ENCODE peak calls at places on chromosomes 5 and 9, in eight cellular contexts. I is HCT116, U is ovary, B is NB4, R is H54, N is heart left ventricle, W is lower leg skin, Q is gastrocnemius medialis. S is an unnamed sample.

GRCh38 chr9:107306308-107306707 is 23.2 kb downstream of the RAD23B start:
- DNase-seq in W (no peak), N (no peak), U (no peak), B (no peak), I (no peak), R (no peak), Q (no peak), S (no peak)

GRCh38 chr9:124765439-124765835 is 5.7 kb downstream of the NR6A1 start:
- DNase-seq in R (no peak), I (no peak), B (no peak), U (no peak), W (no peak), Q (no peak), N (no peak), S (no peak)

GRCh38 chr5:27140831-27141230 is 102.4 kb upstream of the CDH9 start:
- DNase-seq in W (no peak), B (no peak), R (no peak), I (no peak), Q (no peak), N (no peak), U (no peak), S (no peak)

GRCh38 chr5:40436535-40437237 is 243.0 kb upstream of the PTGER4 start:
- DNase-seq in B (no peak), Q (no peak), R (no peak), N (no peak), U (no peak), W (no peak), I (no peak), S (no peak)

GRCh38 chr9:135083831-135084230 is 3.6 kb upstream of the OLFM1 start:
- DNase-seq in I (no peak), W (no peak), U (peak; percentile 65), Q (no peak), N (no peak), B (no peak), R (no peak), S (no peak)

GRCh38 chr9:36151306-36152210 is 15.0 kb downstream of the GLIPR2 start:
- DNase-seq in U (no peak), R (no peak), W (no peak), N (peak; percentile 69), I (no peak), Q (no peak), B (peak; percentile 93), S (peak; percentile 72)

GRCh38 chr5:84287964-84288363 is 96.7 kb downstream of the EDIL3 start:
- DNase-seq in I (peak; percentile 6), B (peak; percentile 89), R (peak; percentile 36), U (no peak), N (no peak), Q (no peak), W (no peak), S (no peak)

GRCh38 chr9:74674077-74674476 is 176.9 kb downstream of the RORB start:
- DNase-seq in Q (no peak), W (no peak), U (no peak), R (no peak), B (no peak), N (no peak), I (no peak), S (no peak)

GRCh38 chr9:113632776-113633590 is 169.5 kb downstream of the RGS3 start:
- DNase-seq in Q (no peak), R (no peak), W (no peak), I (no peak), B (peak; percentile 32), N (no peak), U (peak; percentile 16), S (no peak)

GRCh38 chr5:181260720-181261319 is at the start of gene TRIM52:
- DNase-seq in I (peak; percentile 89), W (peak; percentile 81), R (peak; percentile 84), Q (peak; percentile 89), N (peak; percentile 93), B (peak; percentile 94), U (peak; percentile 92), S (peak; percentile 77)
- TF ChIP-seq POLR2A in I (peak; percentile 64), W (no peak), R (peak; percentile 97), Q (peak; percentile 96), N (peak; percentile 45), B (peak; percentile 75), U (peak; percentile 86), S (peak; percentile 98)

DNA sequence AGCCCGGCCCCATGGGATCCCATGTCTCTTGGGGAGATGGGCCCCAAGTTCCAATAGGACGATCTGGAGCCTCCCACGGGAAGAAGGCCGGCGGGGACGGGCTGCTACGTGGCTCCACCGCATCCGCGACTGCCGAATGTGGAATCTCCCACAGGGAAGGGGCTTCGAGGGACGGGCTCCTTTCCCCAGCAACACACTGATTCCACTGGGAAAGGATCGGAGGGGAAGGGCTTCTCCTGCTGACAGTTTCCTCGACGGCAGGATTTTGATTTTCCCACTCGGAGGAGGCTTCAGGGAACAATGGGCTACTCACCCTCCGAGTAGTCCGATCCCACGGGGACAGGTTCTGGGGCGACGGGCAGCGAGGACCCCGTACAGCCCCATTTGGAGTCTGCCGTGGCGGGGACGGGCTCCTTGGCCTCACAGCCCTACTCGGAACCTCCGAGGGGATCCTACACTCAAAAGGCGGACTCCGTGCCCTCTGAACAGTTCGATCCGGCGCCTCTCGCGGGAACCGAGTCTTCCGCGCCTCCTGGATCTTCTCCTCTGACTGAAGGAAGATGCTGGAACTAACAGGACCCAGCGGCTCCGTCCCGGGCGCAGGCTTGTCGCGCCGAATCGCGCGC is 1.3 kb downstream of the PROB1 start:
- DNase-seq in W (no peak), N (no peak), B (no peak), I (no peak), R (no peak), U (no peak), Q (no peak), S (no peak)
- TF ChIP-seq POLR2A in W (no peak), N (no peak), B (no peak), I (no peak), R (no peak), U (no peak), Q (no peak), S (peak; percentile 23)

GRCh38 chr5:98774192-98775046 is 956 bp downstream of the RGMB start:
- DNase-seq in R (no peak), N (peak; percentile 50), Q (peak; percentile 69), I (no peak), B (peak; percentile 44), W (peak; percentile 49), U (peak; percentile 72), S (peak; percentile 41)
- TF ChIP-seq POLR2A in R (peak; percentile 5), N (no peak), Q (peak; percentile 64), I (no peak), B (no peak), W (no peak), U (no peak), S (no peak)

GRCh38 chr9:91419222-91420191 is 4.1 kb downstream of the NFIL3 start:
- DNase-seq in N (no peak), I (peak; percentile 90), W (peak; percentile 84), Q (peak; percentile 82), R (peak; percentile 97), B (peak; percentile 96), U (no peak), S (no peak)

GRCh38 chr9:91421022-91421765 is 2.4 kb downstream of the NFIL3 start:
- DNase-seq in U (peak; percentile 69), Q (no peak), N (peak; percentile 39), B (no peak), W (peak; percentile 17), R (no peak), I (no peak), S (no peak)

GRCh38 chr9:91422832-91423711 is 560 bp downstream of the NFIL3 start:
- DNase-seq in U (peak; percentile 80), N (peak; percentile 64), R (peak; percentile 88), I (no peak), W (peak; percentile 73), B (peak; percentile 72), Q (peak; percentile 68), S (peak; percentile 46)

GRCh38 chr9:91421987-91422765 is 1.5 kb downstream of the NFIL3 start:
- DNase-seq in Q (peak; percentile 44), U (peak; percentile 47), N (peak; percentile 46), R (peak; percentile 58), W (peak; percentile 16), B (no peak), I (no peak), S (no peak)

DNA sequence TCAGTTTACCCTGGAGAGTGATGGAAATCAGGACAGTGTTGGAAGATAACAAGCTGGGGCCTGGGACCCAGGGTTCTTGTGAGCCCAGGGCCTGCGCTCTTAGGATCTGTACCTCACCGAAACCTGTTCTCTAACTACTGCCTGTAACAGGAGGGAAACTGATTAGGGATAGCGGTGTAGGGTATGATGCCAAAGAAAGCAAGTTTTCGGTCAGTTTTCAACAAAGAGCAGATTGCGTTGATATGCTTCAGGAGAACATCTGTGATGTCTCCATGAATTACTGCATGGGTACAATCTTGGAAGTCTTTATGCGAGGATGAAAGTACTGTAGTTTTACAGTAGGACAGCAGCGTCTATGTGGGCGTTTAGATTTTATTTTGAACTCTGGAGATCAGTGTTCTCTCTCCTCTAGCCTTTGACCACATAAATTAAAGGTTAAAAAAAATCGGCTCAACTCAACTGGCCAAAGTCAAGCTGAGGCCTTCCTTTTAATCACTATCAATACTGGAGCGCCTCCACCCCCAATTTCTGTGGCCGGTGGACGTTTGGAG is 3.1 kb downstream of the NFIL3 start:
- DNase-seq in R (no peak), U (no peak), B (no peak), W (peak; percentile 17), Q (no peak), N (no peak), I (no peak), S (no peak)
- TF ChIP-seq POLR2A in R (no peak), U (no peak), B (no peak), W (no peak), Q (no peak), N (no peak), I (no peak), S (no peak)

S was measured in GM12891.